ENCODE peak calls at places on chromosomes 7 and 10, in seven cellular contexts. V, A, J, O, G, E and Y are unnamed samples.

GRCh38 chr10:127346604-127347003 is 150.2 kb upstream of the INSYN2A start:
- ATAC-seq in V (no peak), A (no peak), J (peak; percentile 61), O (no peak), G (no peak), E (no peak), Y (peak; percentile 7)

GRCh38 chr7:121076350-121077164 is 88.0 kb downstream of the CPED1 start:
- ATAC-seq in V (peak; percentile 80), A (no peak), J (peak; percentile 40), O (peak; percentile 24), G (no peak), E (no peak), Y (no peak)

GRCh38 chr7:66047426-66047825 is 28.2 kb upstream of the ASL start:
- ATAC-seq in V (peak; percentile 80), A (no peak), J (peak; percentile 29), O (no peak), G (no peak), E (no peak), Y (no peak)

GRCh38 chr10:6328708-6329423 is 126.1 kb downstream of the PFKFB3 start:
- ATAC-seq in V (no peak), A (no peak), J (no peak), O (peak; percentile 29), G (no peak), E (peak; percentile 73), Y (peak; percentile 82)

GRCh38 chr10:7526017-7526400 is 115.2 kb upstream of the SFMBT2 start:
- ATAC-seq in V (no peak), A (no peak), J (no peak), O (no peak), G (no peak), E (no peak), Y (no peak)

GRCh38 chr7:55185941-55186609 is 167.3 kb downstream of the EGFR start:
- ATAC-seq in V (peak; percentile 92), A (no peak), J (no peak), O (peak; percentile 83), G (peak; percentile 62), E (peak; percentile 53), Y (no peak)

GRCh38 chr7:39603931-39604330 is 19.4 kb upstream of the RALA start:
- ATAC-seq in V (no peak), A (no peak), J (no peak), O (no peak), G (no peak), E (no peak), Y (no peak)

GRCh38 chr7:143258830-143259229 is 4.4 kb upstream of the GSTK1 start:
- ATAC-seq in V (peak; percentile 6), A (no peak), J (peak; percentile 3), O (peak; percentile 19), G (no peak), E (no peak), Y (no peak)

GRCh38 chr10:90204956-90205695 is 503.7 kb downstream of the KIF20B start:
- ATAC-seq in V (no peak), A (no peak), J (no peak), O (no peak), G (no peak), E (no peak), Y (no peak)